ENCODE peak calls at places on chromosomes 2 and 18, in ten cellular contexts. One of them, this sample, is unnamed.

GRCh38 chr2:55672630-55673029 is 21.0 kb downstream of the PNPT1 start:
- DNase-seq in A673: no peak
- DNase-seq in endodermal cell: no peak
- DNase-seq in SJSA1: no peak
- DNase-seq in colonic mucosa: no peak
- DNase-seq in endothelial cell of umbilical vein: no peak
- DNase-seq in lower lobe of right lung: no peak
- DNase-seq in IMR-90: no peak
- DNase-seq in RWPE1: no peak
- DNase-seq in adrenal gland: no peak
- DNase-seq in this sample: no peak

GRCh38 chr2:834233-834632 is 116.4 kb upstream of the SNTG2 start:
- DNase-seq in A673: no peak
- DNase-seq in endodermal cell: no peak
- DNase-seq in SJSA1: no peak
- DNase-seq in colonic mucosa: no peak
- DNase-seq in endothelial cell of umbilical vein: no peak
- DNase-seq in lower lobe of right lung: no peak
- DNase-seq in IMR-90: no peak
- DNase-seq in RWPE1: no peak
- DNase-seq in adrenal gland: no peak
- DNase-seq in this sample: no peak

GRCh38 chr2:40150206-40150765 is 301.6 kb downstream of the SLC8A1 start:
- DNase-seq in A673: no peak
- DNase-seq in endodermal cell: no peak
- DNase-seq in SJSA1: no peak
- DNase-seq in colonic mucosa: no peak
- DNase-seq in endothelial cell of umbilical vein: no peak
- DNase-seq in lower lobe of right lung: no peak
- DNase-seq in IMR-90: no peak
- DNase-seq in RWPE1: no peak
- DNase-seq in adrenal gland: no peak
- DNase-seq in this sample: no peak

GRCh38 chr2:41966920-41967319 is 80.9 kb upstream of the PKDCC start:
- DNase-seq in A673: no peak
- DNase-seq in endodermal cell: peak
- DNase-seq in SJSA1: no peak
- DNase-seq in colonic mucosa: peak
- DNase-seq in endothelial cell of umbilical vein: no peak
- DNase-seq in lower lobe of right lung: peak
- DNase-seq in IMR-90: no peak
- DNase-seq in RWPE1: no peak
- DNase-seq in adrenal gland: no peak
- DNase-seq in this sample: no peak

GRCh38 chr2:40431600-40431955 is 20.3 kb downstream of the SLC8A1 start:
- DNase-seq in A673: no peak
- DNase-seq in endodermal cell: no peak
- DNase-seq in SJSA1: no peak
- DNase-seq in colonic mucosa: no peak
- DNase-seq in endothelial cell of umbilical vein: no peak
- DNase-seq in lower lobe of right lung: peak
- DNase-seq in IMR-90: peak
- DNase-seq in RWPE1: no peak
- DNase-seq in adrenal gland: peak
- DNase-seq in this sample: no peak

GRCh38 chr2:128316777-128317185 is 1.9 kb downstream of the HS6ST1 start:
- DNase-seq in A673: no peak
- DNase-seq in endodermal cell: no peak
- DNase-seq in SJSA1: no peak
- DNase-seq in colonic mucosa: peak
- DNase-seq in endothelial cell of umbilical vein: no peak
- DNase-seq in lower lobe of right lung: peak
- DNase-seq in IMR-90: no peak
- DNase-seq in RWPE1: no peak
- DNase-seq in adrenal gland: no peak
- DNase-seq in this sample: no peak

GRCh38 chr2:65937379-65938160 is 497.4 kb upstream of the MEIS1 start:
- DNase-seq in A673: no peak
- DNase-seq in endodermal cell: no peak
- DNase-seq in SJSA1: no peak
- DNase-seq in colonic mucosa: no peak
- DNase-seq in endothelial cell of umbilical vein: no peak
- DNase-seq in lower lobe of right lung: no peak
- DNase-seq in IMR-90: peak
- DNase-seq in RWPE1: peak
- DNase-seq in adrenal gland: no peak
- DNase-seq in this sample: no peak

GRCh38 chr2:144625216-144626010 is 105.5 kb upstream of the ZEB2 start:
- DNase-seq in A673: no peak
- DNase-seq in endodermal cell: no peak
- DNase-seq in SJSA1: no peak
- DNase-seq in colonic mucosa: no peak
- DNase-seq in endothelial cell of umbilical vein: no peak
- DNase-seq in lower lobe of right lung: no peak
- DNase-seq in IMR-90: no peak
- DNase-seq in RWPE1: peak
- DNase-seq in adrenal gland: no peak
- DNase-seq in this sample: no peak

GRCh38 chr2:26740890-26741302 is 23.2 kb upstream of the SLC35F6 start:
- DNase-seq in A673: peak
- DNase-seq in endodermal cell: peak
- DNase-seq in SJSA1: no peak
- DNase-seq in colonic mucosa: no peak
- DNase-seq in endothelial cell of umbilical vein: no peak
- DNase-seq in lower lobe of right lung: no peak
- DNase-seq in IMR-90: peak
- DNase-seq in RWPE1: no peak
- DNase-seq in adrenal gland: no peak
- DNase-seq in this sample: no peak

GRCh38 chr2:43345391-43345813 is 119.0 kb upstream of the ZFP36L2 start:
- DNase-seq in A673: no peak
- DNase-seq in endodermal cell: no peak
- DNase-seq in SJSA1: no peak
- DNase-seq in colonic mucosa: no peak
- DNase-seq in endothelial cell of umbilical vein: peak
- DNase-seq in lower lobe of right lung: no peak
- DNase-seq in IMR-90: no peak
- DNase-seq in RWPE1: no peak
- DNase-seq in adrenal gland: peak
- DNase-seq in this sample: no peak

GRCh38 chr2:191151315-191151698 is 513 bp upstream of the STAT4 start:
- DNase-seq in A673: no peak
- DNase-seq in endodermal cell: no peak
- DNase-seq in SJSA1: no peak
- DNase-seq in colonic mucosa: no peak
- DNase-seq in endothelial cell of umbilical vein: no peak
- DNase-seq in lower lobe of right lung: no peak
- DNase-seq in IMR-90: no peak
- DNase-seq in RWPE1: no peak
- DNase-seq in adrenal gland: no peak
- DNase-seq in this sample: no peak

GRCh38 chr2:191150121-191150450 is 708 bp downstream of the STAT4 start:
- DNase-seq in A673: no peak
- DNase-seq in endodermal cell: no peak
- DNase-seq in SJSA1: no peak
- DNase-seq in colonic mucosa: no peak
- DNase-seq in endothelial cell of umbilical vein: no peak
- DNase-seq in lower lobe of right lung: no peak
- DNase-seq in IMR-90: no peak
- DNase-seq in RWPE1: no peak
- DNase-seq in adrenal gland: no peak
- DNase-seq in this sample: no peak

GRCh38 chr2:191145769-191146471 is 4.9 kb downstream of the STAT4 start:
- DNase-seq in A673: no peak
- DNase-seq in endodermal cell: no peak
- DNase-seq in SJSA1: no peak
- DNase-seq in colonic mucosa: no peak
- DNase-seq in endothelial cell of umbilical vein: no peak
- DNase-seq in lower lobe of right lung: no peak
- DNase-seq in IMR-90: no peak
- DNase-seq in RWPE1: no peak
- DNase-seq in adrenal gland: no peak
- DNase-seq in this sample: peak

GRCh38 chr2:191150451-191151314 is at the start of gene STAT4:
- DNase-seq in A673: peak
- DNase-seq in endodermal cell: peak
- DNase-seq in SJSA1: no peak
- DNase-seq in colonic mucosa: peak
- DNase-seq in endothelial cell of umbilical vein: peak
- DNase-seq in lower lobe of right lung: peak
- DNase-seq in IMR-90: peak
- DNase-seq in RWPE1: no peak
- DNase-seq in adrenal gland: peak
- DNase-seq in this sample: no peak

DNA sequence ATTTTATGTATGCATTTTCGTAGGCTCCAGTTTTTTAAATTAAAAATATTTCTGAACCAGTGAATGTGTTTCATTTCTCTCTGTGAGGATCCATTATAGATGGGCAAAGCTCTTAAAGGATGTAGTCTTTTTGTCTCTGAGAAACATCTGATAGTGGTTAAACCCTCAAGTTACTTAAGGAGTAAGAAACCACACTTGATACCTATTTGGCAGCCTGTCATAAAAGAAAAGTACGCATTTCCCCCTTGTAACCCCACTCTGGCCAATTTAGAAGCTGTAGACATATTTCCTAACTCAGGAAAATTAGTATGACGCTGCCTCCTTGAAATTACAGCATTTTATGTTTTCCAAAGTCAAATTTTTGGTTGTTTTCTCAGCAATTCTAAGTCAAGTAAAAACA is 2.0 kb downstream of the STAT4 start:
- DNase-seq in A673: no peak
- DNase-seq in endodermal cell: no peak
- DNase-seq in SJSA1: no peak
- DNase-seq in colonic mucosa: no peak
- DNase-seq in endothelial cell of umbilical vein: no peak
- DNase-seq in lower lobe of right lung: no peak
- DNase-seq in IMR-90: no peak
- DNase-seq in RWPE1: no peak
- DNase-seq in adrenal gland: no peak
- DNase-seq in this sample: no peak
- H3K27ac ChIP-seq in A673: no peak
- H3K27ac ChIP-seq in endodermal cell: no peak
- H3K27ac ChIP-seq in SJSA1: no peak
- H3K27ac ChIP-seq in colonic mucosa: no peak
- H3K27ac ChIP-seq in endothelial cell of umbilical vein: no peak
- H3K27ac ChIP-seq in lower lobe of right lung: no peak
- H3K27ac ChIP-seq in IMR-90: no peak
- H3K27ac ChIP-seq in RWPE1: no peak
- H3K27ac ChIP-seq in adrenal gland: no peak
- H3K27ac ChIP-seq in this sample: no peak

GRCh38 chr2:183809404-183809803 is 685.2 kb downstream of the NUP35 start:
- DNase-seq in A673: no peak
- DNase-seq in endodermal cell: no peak
- DNase-seq in SJSA1: no peak
- DNase-seq in colonic mucosa: no peak
- DNase-seq in endothelial cell of umbilical vein: no peak
- DNase-seq in lower lobe of right lung: no peak
- DNase-seq in IMR-90: no peak
- DNase-seq in RWPE1: no peak
- DNase-seq in adrenal gland: no peak
- DNase-seq in this sample: no peak
- H3K27ac ChIP-seq in A673: no peak
- H3K27ac ChIP-seq in endodermal cell: no peak
- H3K27ac ChIP-seq in SJSA1: no peak
- H3K27ac ChIP-seq in colonic mucosa: no peak
- H3K27ac ChIP-seq in endothelial cell of umbilical vein: no peak
- H3K27ac ChIP-seq in lower lobe of right lung: no peak
- H3K27ac ChIP-seq in IMR-90: no peak
- H3K27ac ChIP-seq in RWPE1: no peak
- H3K27ac ChIP-seq in adrenal gland: no peak
- H3K27ac ChIP-seq in this sample: no peak

DNA sequence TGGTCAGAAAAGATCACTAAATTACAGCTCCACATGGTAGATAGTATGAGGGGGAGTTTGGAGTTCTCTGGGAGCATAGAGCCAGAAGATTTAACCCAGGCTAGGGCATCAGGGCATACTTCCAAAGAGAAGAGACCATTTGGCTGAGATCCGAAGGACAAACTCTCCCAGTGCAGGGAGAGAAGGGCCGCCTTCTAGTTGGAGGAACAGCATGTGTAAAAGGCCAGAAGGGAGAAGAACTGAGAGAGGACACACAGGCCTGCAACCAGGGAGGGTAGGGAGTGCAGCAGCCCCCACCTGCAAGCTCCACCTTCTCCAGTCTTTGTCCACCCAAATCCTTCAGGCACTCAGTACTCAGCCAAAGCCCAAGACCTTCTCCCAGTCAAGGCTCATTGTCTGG is 182.0 kb downstream of the GFPT1 start:
- DNase-seq in A673: no peak
- DNase-seq in endodermal cell: no peak
- DNase-seq in SJSA1: no peak
- DNase-seq in colonic mucosa: no peak
- DNase-seq in endothelial cell of umbilical vein: no peak
- DNase-seq in lower lobe of right lung: no peak
- DNase-seq in IMR-90: no peak
- DNase-seq in RWPE1: no peak
- DNase-seq in adrenal gland: peak
- DNase-seq in this sample: no peak
- H3K27ac ChIP-seq in A673: no peak
- H3K27ac ChIP-seq in endodermal cell: no peak
- H3K27ac ChIP-seq in SJSA1: no peak
- H3K27ac ChIP-seq in colonic mucosa: no peak
- H3K27ac ChIP-seq in endothelial cell of umbilical vein: no peak
- H3K27ac ChIP-seq in lower lobe of right lung: no peak
- H3K27ac ChIP-seq in IMR-90: no peak
- H3K27ac ChIP-seq in RWPE1: no peak
- H3K27ac ChIP-seq in adrenal gland: peak
- H3K27ac ChIP-seq in this sample: no peak

GRCh38 chr18:75165926-75166325 is 43.0 kb downstream of the PTGR3 start:
- DNase-seq in A673: no peak
- DNase-seq in endodermal cell: no peak
- DNase-seq in SJSA1: no peak
- DNase-seq in colonic mucosa: no peak
- DNase-seq in endothelial cell of umbilical vein: no peak
- DNase-seq in lower lobe of right lung: no peak
- DNase-seq in IMR-90: no peak
- DNase-seq in RWPE1: no peak
- DNase-seq in adrenal gland: no peak
- DNase-seq in this sample: no peak

GRCh38 chr18:75162978-75163377 is 46.0 kb downstream of the PTGR3 start:
- DNase-seq in A673: no peak
- DNase-seq in endodermal cell: peak
- DNase-seq in SJSA1: no peak
- DNase-seq in colonic mucosa: no peak
- DNase-seq in endothelial cell of umbilical vein: no peak
- DNase-seq in lower lobe of right lung: no peak
- DNase-seq in IMR-90: no peak
- DNase-seq in RWPE1: no peak
- DNase-seq in adrenal gland: no peak
- DNase-seq in this sample: no peak

GRCh38 chr18:75162467-75162866 is 46.5 kb downstream of the PTGR3 start:
- DNase-seq in A673: no peak
- DNase-seq in endodermal cell: peak
- DNase-seq in SJSA1: no peak
- DNase-seq in colonic mucosa: no peak
- DNase-seq in endothelial cell of umbilical vein: no peak
- DNase-seq in lower lobe of right lung: no peak
- DNase-seq in IMR-90: peak
- DNase-seq in RWPE1: peak
- DNase-seq in adrenal gland: no peak
- DNase-seq in this sample: no peak

GRCh38 chr18:75163736-75164135 is 45.2 kb downstream of the PTGR3 start:
- DNase-seq in A673: no peak
- DNase-seq in endodermal cell: peak
- DNase-seq in SJSA1: no peak
- DNase-seq in colonic mucosa: no peak
- DNase-seq in endothelial cell of umbilical vein: no peak
- DNase-seq in lower lobe of right lung: no peak
- DNase-seq in IMR-90: no peak
- DNase-seq in RWPE1: no peak
- DNase-seq in adrenal gland: no peak
- DNase-seq in this sample: no peak

GRCh38 chr18:75164479-75164878 is 44.5 kb downstream of the PTGR3 start:
- DNase-seq in A673: no peak
- DNase-seq in endodermal cell: peak
- DNase-seq in SJSA1: no peak
- DNase-seq in colonic mucosa: no peak
- DNase-seq in endothelial cell of umbilical vein: no peak
- DNase-seq in lower lobe of right lung: no peak
- DNase-seq in IMR-90: no peak
- DNase-seq in RWPE1: no peak
- DNase-seq in adrenal gland: no peak
- DNase-seq in this sample: no peak
- H3K27ac ChIP-seq in A673: no peak
- H3K27ac ChIP-seq in endodermal cell: no peak
- H3K27ac ChIP-seq in SJSA1: no peak
- H3K27ac ChIP-seq in colonic mucosa: no peak
- H3K27ac ChIP-seq in endothelial cell of umbilical vein: no peak
- H3K27ac ChIP-seq in lower lobe of right lung: no peak
- H3K27ac ChIP-seq in IMR-90: no peak
- H3K27ac ChIP-seq in RWPE1: no peak
- H3K27ac ChIP-seq in adrenal gland: no peak
- H3K27ac ChIP-seq in this sample: no peak